ENCODE peak calls at places on chromosomes 13 and 19, in eight cellular contexts. A is right atrium auricular region, E is nephron progenitor cell, N is fibroblast of the aortic adventitia, R is tibial nerve, S is thyroid gland, O is BE2C, X is IMR-90. Q is an unnamed sample.

GRCh38 chr13:76380436-76381065 is 505.7 kb downstream of the KCTD12 start:
- DNase-seq in A (no peak), E (no peak), N (peak), R (no peak), S (no peak), O (no peak), X (peak), Q (no peak)

GRCh38 chr19:9878511-9879196 is 43.5 kb downstream of the PIN1 start:
- DNase-seq in A (no peak), E (no peak), N (no peak), R (no peak), S (no peak), O (no peak), X (no peak), Q (no peak)

GRCh38 chr13:75365724-75366173 is 116.2 kb downstream of the TBC1D4 start:
- DNase-seq in A (no peak), E (no peak), N (peak), R (no peak), S (no peak), O (no peak), X (peak), Q (peak)

GRCh38 chr19:50695251-50696064 is 24.1 kb downstream of the SHANK1 start:
- DNase-seq in A (no peak), E (peak), N (no peak), R (no peak), S (no peak), O (peak), X (no peak), Q (no peak)

GRCh38 chr13:48979892-48980291 is 4.2 kb downstream of the FNDC3A start:
- DNase-seq in A (no peak), E (no peak), N (no peak), R (no peak), S (no peak), O (no peak), X (no peak), Q (no peak)

GRCh38 chr19:2235396-2236284 is 489 bp downstream of the PLEKHJ1 start:
- DNase-seq in A (no peak), E (no peak), N (no peak), R (no peak), S (peak), O (no peak), X (no peak), Q (no peak)

GRCh38 chr13:29684441-29684840 is 89.0 kb upstream of the SLC7A1 start:
- DNase-seq in A (no peak), E (no peak), N (peak), R (no peak), S (no peak), O (no peak), X (peak), Q (peak)

GRCh38 chr19:3387645-3388589 is 21.5 kb downstream of the NFIC start:
- DNase-seq in A (peak), E (no peak), N (peak), R (peak), S (peak), O (peak), X (peak), Q (no peak)

GRCh38 chr13:25977216-25977615 is 74.6 kb downstream of the SHISA2 start:
- DNase-seq in A (no peak), E (no peak), N (no peak), R (no peak), S (no peak), O (no peak), X (no peak), Q (no peak)

GRCh38 chr13:46751811-46752635 is 44.9 kb downstream of the ESD start:
- DNase-seq in A (no peak), E (no peak), N (peak), R (no peak), S (no peak), O (no peak), X (peak), Q (no peak)

GRCh38 chr19:56085571-56086275 is 35.4 kb downstream of the ZNF787 start:
- DNase-seq in A (no peak), E (no peak), N (no peak), R (no peak), S (no peak), O (no peak), X (peak), Q (no peak)

GRCh38 chr19:35017507-35017906 is 12.8 kb upstream of the SCN1B start:
- DNase-seq in A (no peak), E (no peak), N (no peak), R (no peak), S (no peak), O (no peak), X (no peak), Q (no peak)

GRCh38 chr19:11963566-11964355 is 1.1 kb upstream of the ZNF763 start:
- DNase-seq in A (peak), E (peak), N (peak), R (peak), S (peak), O (peak), X (peak), Q (no peak)
- TF ChIP-seq CTCF in A (peak), E (peak), N (peak), R (peak), S (peak), O (peak), X (peak), Q (peak)

GRCh38 chr19:40519352-40520322 is 52.8 kb downstream of the SPTBN4 start:
- DNase-seq in A (no peak), E (peak), N (no peak), R (no peak), S (no peak), O (no peak), X (peak), Q (no peak)
- TF ChIP-seq CTCF in A (no peak), E (no peak), N (no peak), R (no peak), S (no peak), O (no peak), X (peak), Q (no peak)

DNA sequence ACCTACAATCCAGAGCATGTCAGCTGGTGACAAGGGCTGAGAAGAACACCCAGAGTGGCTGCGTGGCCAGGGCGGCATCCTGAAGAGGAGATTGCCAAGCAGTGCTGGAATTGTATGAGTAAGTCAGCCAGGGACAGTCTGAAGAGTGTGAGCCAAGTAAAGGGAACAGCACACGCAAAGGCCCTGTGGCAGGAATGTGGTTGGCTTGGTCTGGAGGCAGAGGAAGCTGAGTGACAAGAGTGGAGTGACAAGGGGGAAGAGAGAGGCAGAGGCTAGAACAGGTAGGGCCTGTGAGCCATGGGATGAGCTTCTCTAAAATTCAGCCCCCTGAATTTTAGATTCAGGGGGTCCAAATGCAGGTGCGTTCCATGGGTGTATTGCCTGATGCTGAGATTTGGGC is 53.7 kb upstream of the UQCRFS1 start:
- DNase-seq in A (no peak), E (no peak), N (no peak), R (no peak), S (no peak), O (no peak), X (no peak), Q (no peak)
- TF ChIP-seq CTCF in A (no peak), E (no peak), N (no peak), R (no peak), S (no peak), O (no peak), X (no peak), Q (no peak)

GRCh38 chr13:61255035-61255796 is 160.4 kb downstream of the PCDH20 start:
- DNase-seq in A (no peak), E (peak), N (no peak), R (no peak), S (no peak), O (peak), X (no peak), Q (no peak)
- TF ChIP-seq CTCF in A (no peak), E (peak), N (no peak), R (no peak), S (no peak), O (peak), X (peak), Q (no peak)

GRCh38 chr13:109369357-109370052 is 416.9 kb downstream of the IRS2 start:
- DNase-seq in A (no peak), E (no peak), N (no peak), R (no peak), S (no peak), O (peak), X (no peak), Q (no peak)
- TF ChIP-seq CTCF in A (no peak), E (no peak), N (no peak), R (no peak), S (no peak), O (no peak), X (no peak), Q (no peak)

GRCh38 chr19:48308695-48309586 is 16.4 kb upstream of the EMP3 start:
- DNase-seq in A (no peak), E (no peak), N (no peak), R (no peak), S (peak), O (peak), X (no peak), Q (no peak)
- TF ChIP-seq CTCF in A (no peak), E (no peak), N (peak), R (no peak), S (peak), O (peak), X (no peak), Q (peak)

GRCh38 chr13:41909524-41909923 is 51.4 kb downstream of the VWA8 start:
- DNase-seq in A (no peak), E (no peak), N (no peak), R (no peak), S (no peak), O (no peak), X (no peak), Q (no peak)

GRCh38 chr13:41900918-41901317 is 60.0 kb downstream of the VWA8 start:
- DNase-seq in A (no peak), E (no peak), N (no peak), R (no peak), S (no peak), O (no peak), X (peak), Q (no peak)

GRCh38 chr13:41905600-41906254 is 55.2 kb downstream of the VWA8 start:
- DNase-seq in A (no peak), E (no peak), N (peak), R (no peak), S (no peak), O (no peak), X (peak), Q (no peak)
- TF ChIP-seq CTCF in A (no peak), E (peak), N (peak), R (peak), S (peak), O (peak), X (peak), Q (peak)